ENCODE peak calls at places on chromosome 14, in four cellular contexts. L, Q, H and S are unnamed samples.

GRCh38 chr14:61527325-61528100 is 167.8 kb upstream of the HIF1A start:
- DNase-seq in L (no peak), Q (peak), H (no peak), S (no peak)

GRCh38 chr14:33642080-33642479 is 308.8 kb downstream of the EGLN3 start:
- DNase-seq in L (no peak), Q (no peak), H (no peak), S (no peak)

GRCh38 chr14:24231263-24232120 is 675 bp downstream of the NEDD8 start:
- DNase-seq in L (peak), Q (no peak), H (no peak), S (no peak)

GRCh38 chr14:79661762-79662161 is 549.5 kb downstream of the DIO2 start:
- DNase-seq in L (no peak), Q (no peak), H (no peak), S (no peak)

GRCh38 chr14:36132826-36133225 is 43.7 kb downstream of the PTCSC3 start:
- DNase-seq in L (no peak), Q (no peak), H (no peak), S (no peak)

GRCh38 chr14:71165650-71166049 is 258.4 kb downstream of the PCNX1 start:
- DNase-seq in L (peak), Q (no peak), H (no peak), S (no peak)

GRCh38 chr14:29310210-29310609 is 543.6 kb downstream of the FOXG1 start:
- DNase-seq in L (no peak), Q (no peak), H (no peak), S (no peak)

GRCh38 chr14:61959348-61959747 is 197.1 kb downstream of the SNAPC1 start:
- DNase-seq in L (no peak), Q (no peak), H (no peak), S (no peak)

GRCh38 chr14:34665785-34666425 is 36.0 kb upstream of the SNX6 start:
- DNase-seq in L (peak), Q (peak), H (no peak), S (no peak)

GRCh38 chr14:93757185-93757584 is 31.1 kb downstream of the PRIMA1 start:
- DNase-seq in L (no peak), Q (no peak), H (no peak), S (no peak)

GRCh38 chr14:96559571-96559970 is 57.4 kb downstream of the PAPOLA start:
- DNase-seq in L (no peak), Q (no peak), H (no peak), S (no peak)

GRCh38 chr14:77979666-77980351 is 179.9 kb downstream of the ADCK1 start:
- DNase-seq in L (no peak), Q (peak), H (no peak), S (no peak)

DNA sequence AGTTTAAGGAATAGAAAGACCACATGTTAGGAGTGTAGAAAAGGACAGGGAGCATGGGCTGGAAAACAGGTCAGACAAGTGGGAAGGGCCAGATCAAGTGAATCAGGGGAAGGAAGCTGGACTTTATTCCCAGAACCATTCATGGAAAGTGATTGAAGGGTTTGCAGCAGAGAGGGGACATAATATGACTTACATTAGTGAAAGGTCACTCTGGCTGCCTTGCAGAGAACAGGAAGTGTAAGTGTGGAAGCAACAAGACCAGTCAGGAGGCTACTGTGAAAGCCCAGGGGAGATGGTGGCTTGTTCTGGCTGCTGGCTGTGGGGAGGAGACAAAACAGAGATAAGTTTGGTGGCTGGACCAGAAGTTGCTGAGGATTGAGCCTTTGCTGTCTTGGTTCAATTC is 69.1 kb downstream of the VCPKMT start:
- DNase-seq in L (peak), Q (no peak), H (peak), S (no peak)
- H3K27ac ChIP-seq in L (peak), Q (no peak), H (peak), S (peak)

GRCh38 chr14:65303185-65303901 is 109.2 kb upstream of the FUT8 start:
- DNase-seq in L (no peak), Q (no peak), H (no peak), S (no peak)
- TF ChIP-seq POLR2A in L (no peak), Q (no peak), H (no peak), S (no peak)

DNA sequence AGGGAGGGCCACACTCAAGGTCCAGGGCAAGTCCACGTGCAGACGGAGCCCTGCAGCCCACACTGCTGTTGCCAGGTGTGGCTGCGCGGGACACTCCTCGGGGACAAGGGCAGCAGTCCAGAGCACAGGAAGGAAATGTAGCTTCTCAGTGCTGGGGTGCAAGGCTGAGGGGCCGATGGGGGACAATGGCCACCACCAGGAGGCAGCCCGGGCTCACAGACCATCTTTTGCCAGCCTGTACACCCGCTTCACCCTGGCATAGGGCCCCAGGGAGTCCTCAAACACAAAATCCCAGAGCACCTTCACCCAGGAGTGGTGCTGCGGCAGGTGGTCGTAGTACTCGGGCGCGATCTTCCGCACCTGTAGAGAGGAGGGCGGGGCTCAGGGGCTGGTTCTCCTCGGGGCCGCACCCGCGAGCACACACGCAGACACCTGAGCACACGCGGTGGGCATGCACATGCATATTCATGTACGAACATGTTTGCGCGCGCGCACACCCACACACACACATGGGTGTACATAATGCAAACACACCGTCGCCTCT is 12.8 kb downstream of the DEGS2 start:
- DNase-seq in L (peak), Q (no peak), H (no peak), S (no peak)
- H3K4me3 ChIP-seq in L (no peak), Q (no peak), H (no peak), S (no peak)

GRCh38 chr14:74309125-74309654 is 6.5 kb upstream of the ABCD4 start:
- DNase-seq in L (no peak), Q (no peak), H (no peak), S (no peak)
- H3K27ac ChIP-seq in L (no peak), Q (no peak), H (no peak), S (no peak)

GRCh38 chr14:60204843-60205774 is 39.9 kb upstream of the DHRS7 start:
- DNase-seq in L (no peak), Q (no peak), H (no peak), S (no peak)
- TF ChIP-seq POLR2A in L (no peak), Q (no peak), H (no peak), S (no peak)

GRCh38 chr14:53742226-53742607 is 214.4 kb downstream of the BMP4 start:
- DNase-seq in L (no peak), Q (no peak), H (no peak), S (no peak)
- H3K4me3 ChIP-seq in L (no peak), Q (no peak), H (no peak), S (no peak)

GRCh38 chr14:95523051-95523817 is 6.8 kb upstream of the SYNE3 start:
- DNase-seq in L (no peak), Q (no peak), H (no peak), S (no peak)
- H3K27ac ChIP-seq in L (peak), Q (no peak), H (peak), S (no peak)